ENCODE peak calls at places on chromosomes 11 and 22, in nine cellular contexts. Y, Z, R, F, O, S, C, L and A are unnamed samples.

GRCh38 chr22:38732251-38732815 is 23.5 kb downstream of the SUN2 start:
- DNase-seq in O (peak; percentile 90), Z (no peak), R (peak; percentile 77), Y (no peak), F (no peak), C (no peak), L (no peak), S (no peak), A (peak; percentile 56)

GRCh38 chr11:59263225-59263894 is 50.6 kb upstream of the MPEG1 start:
- DNase-seq in F (no peak), L (peak; percentile 85), O (no peak), S (no peak), R (peak; percentile 55), Z (no peak), Y (peak; percentile 50), C (no peak), A (peak; percentile 73)

GRCh38 chr11:130890039-130890745 is 26.1 kb downstream of the SNX19 start:
- DNase-seq in R (no peak), F (no peak), L (no peak), Z (no peak), C (no peak), Y (no peak), O (no peak), S (no peak), A (no peak)

GRCh38 chr22:36267896-36268485 is 15.1 kb downstream of the APOL1 start:
- DNase-seq in L (no peak), R (no peak), C (no peak), Z (no peak), Y (no peak), O (no peak), F (no peak), S (no peak), A (no peak)

GRCh38 chr11:640021-640706 is 3.1 kb downstream of the DRD4 start:
- DNase-seq in F (no peak), L (peak; percentile 74), C (no peak), O (peak; percentile 71), S (no peak), Y (no peak), R (no peak), Z (no peak), A (peak; percentile 85)

GRCh38 chr22:29255064-29255621 is 12.6 kb downstream of the RHBDD3 start:
- DNase-seq in F (no peak), S (no peak), C (no peak), O (peak; percentile 47), L (no peak), Z (no peak), R (no peak), Y (no peak), A (peak; percentile 44)

GRCh38 chr22:40401532-40401931 is 31.1 kb downstream of the SGSM3 start:
- DNase-seq in O (peak; percentile 22), S (no peak), L (no peak), Z (no peak), F (no peak), R (peak; percentile 42), Y (no peak), C (no peak), A (no peak)

GRCh38 chr22:36068776-36069344 is 40.2 kb upstream of the RBFOX2 start:
- DNase-seq in Z (no peak), R (no peak), S (no peak), F (no peak), C (no peak), Y (peak; percentile 18), O (no peak), L (no peak), A (no peak)

GRCh38 chr22:35627267-35628041 is 10.3 kb upstream of the MB start:
- DNase-seq in L (peak; percentile 92), S (peak; percentile 66), Y (peak; percentile 79), O (peak; percentile 93), F (peak; percentile 84), Z (peak; percentile 91), R (peak; percentile 89), C (peak; percentile 90), A (peak; percentile 82)

GRCh38 chr11:2185324-2186085 is 13.9 kb upstream of the TH start:
- DNase-seq in R (no peak), Y (no peak), C (no peak), Z (no peak), L (no peak), S (no peak), F (no peak), O (no peak), A (no peak)

GRCh38 chr11:46003647-46004046 is 81.2 kb downstream of the LARGE2 start:
- DNase-seq in L (no peak), O (no peak), F (no peak), S (no peak), R (no peak), Y (peak; percentile 7), C (peak; percentile 73), Z (peak; percentile 68), A (no peak)

GRCh38 chr11:30465192-30465591 is 121.0 kb downstream of the MPPED2 start:
- DNase-seq in C (no peak), Z (no peak), R (no peak), F (no peak), Y (no peak), S (no peak), O (no peak), L (no peak), A (no peak)

GRCh38 chr11:114291847-114292680 is 4.1 kb upstream of the NNMT start:
- DNase-seq in C (peak; percentile 94), O (no peak), F (no peak), S (no peak), R (no peak), L (no peak), Y (peak; percentile 70), Z (peak; percentile 93), A (no peak)

GRCh38 chr11:86672007-86672621 is at the start of gene ME3:
- DNase-seq in Z (peak; percentile 39), C (peak; percentile 41), L (peak; percentile 86), R (peak; percentile 80), S (peak; percentile 60), O (peak; percentile 92), F (peak; percentile 23), Y (peak; percentile 53), A (peak; percentile 76)

GRCh38 chr22:34992672-34993071 is 73.3 kb upstream of the ISX start:
- DNase-seq in Z (no peak), F (no peak), R (no peak), C (no peak), L (peak; percentile 48), S (no peak), Y (no peak), O (no peak), A (no peak)

GRCh38 chr11:119845756-119846155 is 116.8 kb upstream of the NECTIN1 start:
- DNase-seq in C (no peak), Z (no peak), L (no peak), S (no peak), F (no peak), Y (no peak), R (no peak), O (no peak), A (no peak)
- H3K4me3 ChIP-seq in C (no peak overlapping the region), Z (no peak overlapping the region), L (no peak overlapping the region), S (no peak overlapping the region), F (no peak overlapping the region), Y (no peak overlapping the region), R (no peak overlapping the region), O (no peak overlapping the region), A (no peak overlapping the region)

GRCh38 chr11:123558536-123559315 is 95.7 kb downstream of the SCN3B start:
- DNase-seq in F (no peak), R (no peak), S (no peak), C (no peak), Z (no peak), L (no peak), O (no peak), Y (no peak), A (no peak)

GRCh38 chr11:123560001-123560400 is 94.4 kb downstream of the SCN3B start:
- DNase-seq in L (no peak), F (no peak), Z (peak; percentile 72), S (no peak), R (peak; percentile 74), Y (no peak), O (peak; percentile 91), C (peak; percentile 93), A (no peak)

GRCh38 chr11:123561046-123561781 is 93.2 kb downstream of the SCN3B start:
- DNase-seq in S (no peak), Z (peak; percentile 78), F (no peak), R (peak; percentile 64), L (peak; percentile 87), C (peak; percentile 40), O (peak; percentile 73), Y (no peak), A (peak; percentile 77)

GRCh38 chr11:123562166-123562565 is 92.3 kb downstream of the SCN3B start:
- DNase-seq in F (no peak), L (no peak), O (peak; percentile 15), R (peak; percentile 40), S (no peak), Z (no peak), Y (no peak), C (no peak), A (no peak)

DNA sequence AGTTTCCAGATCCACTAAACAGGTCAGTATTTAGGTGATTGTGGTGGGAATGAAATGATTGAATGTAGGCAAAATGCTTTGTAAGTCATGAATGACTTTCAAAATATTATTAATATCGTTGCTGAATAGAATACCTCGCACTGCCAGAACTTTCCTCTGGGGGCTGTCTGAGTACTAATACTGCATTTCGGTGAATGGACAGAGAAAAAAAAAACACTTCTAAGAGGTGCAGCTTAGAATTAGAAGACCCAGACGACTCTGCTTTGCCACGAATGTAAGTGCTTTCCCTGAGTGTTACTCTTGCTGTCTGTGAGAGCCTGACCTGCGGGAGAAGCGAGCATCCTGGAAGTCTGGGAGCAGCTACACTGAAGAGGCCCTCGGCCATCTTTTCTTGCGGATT is 95.0 kb downstream of the SCN3B start:
- DNase-seq in Z (no peak), R (no peak), S (no peak), L (no peak), Y (no peak), F (no peak), O (peak; percentile 17), C (peak; percentile 39), A (no peak)
- H3K4me3 ChIP-seq in Z (no peak overlapping the region), R (no peak overlapping the region), S (no peak overlapping the region), L (no peak overlapping the region), Y (no peak overlapping the region), F (peak overlapping the region; percentile 29), O (peak overlapping the region; percentile 67), C (peak overlapping the region; percentile 61), A (no peak overlapping the region)

DNA sequence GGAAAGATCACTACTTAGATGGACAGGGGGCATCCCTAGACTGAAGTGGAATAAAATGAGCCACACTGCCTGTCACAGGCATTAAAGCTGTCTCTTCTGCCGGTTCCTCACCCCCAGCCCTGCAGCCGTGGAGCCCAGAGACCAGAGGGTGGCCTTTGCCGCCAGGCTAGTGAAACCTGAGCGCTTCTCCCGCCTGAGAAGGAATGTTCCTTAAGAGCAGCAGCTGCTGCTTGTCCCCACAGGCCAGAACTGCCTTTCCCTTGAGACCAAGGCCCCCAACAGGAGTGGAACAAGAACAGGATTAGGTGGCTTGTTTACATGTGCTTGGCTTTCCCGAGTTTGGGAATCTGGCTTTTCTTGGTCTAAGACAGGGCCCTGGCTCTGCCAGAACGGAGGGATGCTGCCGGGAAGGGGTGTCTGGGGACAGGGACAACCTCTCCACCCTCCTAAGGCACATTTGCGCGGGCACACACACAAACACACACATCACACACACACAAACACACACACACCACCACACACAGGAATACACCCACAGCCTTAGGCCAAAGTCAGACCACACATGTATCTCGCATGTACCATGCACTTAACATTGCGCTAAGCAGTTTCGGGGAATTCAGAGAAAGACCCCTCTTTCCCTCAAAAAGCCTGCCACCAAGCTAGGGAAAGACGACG is 91.8 kb downstream of the FEZ1 start:
- DNase-seq in S (no peak), L (peak; percentile 79), Y (no peak), C (no peak), R (no peak), O (no peak), Z (no peak), F (no peak), A (no peak)
- H3K4me3 ChIP-seq in S (no peak overlapping the region), L (no peak overlapping the region), Y (no peak overlapping the region), C (no peak overlapping the region), R (no peak overlapping the region), O (no peak overlapping the region), Z (no peak overlapping the region), F (no peak overlapping the region), A (no peak overlapping the region)

GRCh38 chr11:118532091-118532490 is 1.1 kb downstream of the TMEM25 start:
- DNase-seq in C (no peak), L (no peak), S (no peak), Z (no peak), O (peak; percentile 74), R (no peak), F (no peak), Y (no peak), A (no peak)
- H3K4me3 ChIP-seq in C (no peak overlapping the region), L (peak overlapping the region; percentile 80), S (no peak overlapping the region), Z (no peak overlapping the region), O (no peak overlapping the region), R (no peak overlapping the region), F (peak overlapping the region; percentile 91), Y (peak overlapping the region; percentile 93), A (no peak overlapping the region)